ENCODE peak calls at places on chromosomes 7 and 10, in five cellular contexts. One of them, this sample, is unnamed.

GRCh38 chr7:28832669-28833068 is 125.5 kb downstream of the TRIL start:
- DNase-seq in BE2C: no peak
- DNase-seq in psoas muscle: no peak
- DNase-seq in AG04450: no peak
- DNase-seq in tibial artery: no peak
- DNase-seq in this sample: no peak

GRCh38 chr10:127102176-127102575 is 94.2 kb downstream of the INSYN2A start:
- DNase-seq in psoas muscle: no peak
- DNase-seq in BE2C: no peak
- DNase-seq in AG04450: no peak
- DNase-seq in tibial artery: no peak
- DNase-seq in this sample: no peak

GRCh38 chr7:87414400-87415188 is 60.9 kb downstream of the ABCB4 start:
- DNase-seq in tibial artery: no peak
- DNase-seq in BE2C: no peak
- DNase-seq in psoas muscle: no peak
- DNase-seq in AG04450: peak
- DNase-seq in this sample: no peak

GRCh38 chr7:100109521-100110163 is 8.2 kb downstream of the AP4M1 start:
- DNase-seq in tibial artery: no peak
- DNase-seq in AG04450: no peak
- DNase-seq in BE2C: no peak
- DNase-seq in psoas muscle: no peak
- DNase-seq in this sample: no peak

GRCh38 chr7:16962986-16963385 is 81.2 kb upstream of the AGR3 start:
- DNase-seq in psoas muscle: no peak
- DNase-seq in tibial artery: no peak
- DNase-seq in BE2C: no peak
- DNase-seq in AG04450: no peak
- DNase-seq in this sample: no peak

GRCh38 chr10:55500931-55501559 is 700.0 kb upstream of the PCDH15 start:
- DNase-seq in BE2C: peak
- DNase-seq in AG04450: no peak
- DNase-seq in psoas muscle: no peak
- DNase-seq in tibial artery: no peak
- DNase-seq in this sample: no peak

GRCh38 chr10:79349766-79350406 is 2.6 kb downstream of the PPIF start:
- DNase-seq in tibial artery: no peak
- DNase-seq in AG04450: no peak
- DNase-seq in BE2C: peak
- DNase-seq in psoas muscle: no peak
- DNase-seq in this sample: no peak

GRCh38 chr7:50309736-50310135 is 5.2 kb downstream of the IKZF1 start:
- DNase-seq in tibial artery: no peak
- DNase-seq in AG04450: no peak
- DNase-seq in BE2C: no peak
- DNase-seq in psoas muscle: no peak
- DNase-seq in this sample: no peak

GRCh38 chr10:89526396-89526795 is 9.0 kb downstream of the SLC16A12 start:
- DNase-seq in psoas muscle: no peak
- DNase-seq in tibial artery: no peak
- DNase-seq in BE2C: no peak
- DNase-seq in AG04450: no peak
- DNase-seq in this sample: no peak

GRCh38 chr7:105011771-105012502 is 2.1 kb upstream of the KMT2E start:
- DNase-seq in tibial artery: peak
- DNase-seq in AG04450: no peak
- DNase-seq in psoas muscle: no peak
- DNase-seq in BE2C: peak
- DNase-seq in this sample: no peak

GRCh38 chr7:10075866-10076265 is 897.8 kb upstream of the PHF14 start:
- DNase-seq in tibial artery: no peak
- DNase-seq in BE2C: no peak
- DNase-seq in AG04450: no peak
- DNase-seq in psoas muscle: no peak
- DNase-seq in this sample: no peak

GRCh38 chr10:43199088-43199683 is 60.9 kb downstream of the CSGALNACT2 start:
- DNase-seq in tibial artery: no peak
- DNase-seq in BE2C: no peak
- DNase-seq in AG04450: no peak
- DNase-seq in psoas muscle: no peak
- DNase-seq in this sample: no peak

GRCh38 chr7:49791089-49791741 is 17.8 kb downstream of the VWC2 start:
- DNase-seq in tibial artery: no peak
- DNase-seq in psoas muscle: no peak
- DNase-seq in BE2C: peak
- DNase-seq in AG04450: no peak
- DNase-seq in this sample: no peak

GRCh38 chr7:46775776-46776175 is 806.1 kb downstream of the TNS3 start:
- DNase-seq in psoas muscle: no peak
- DNase-seq in AG04450: no peak
- DNase-seq in tibial artery: no peak
- DNase-seq in BE2C: no peak
- DNase-seq in this sample: peak

GRCh38 chr7:74006032-74006431 is 21.9 kb upstream of the ELN start:
- DNase-seq in tibial artery: no peak
- DNase-seq in AG04450: no peak
- DNase-seq in BE2C: no peak
- DNase-seq in psoas muscle: no peak
- DNase-seq in this sample: no peak

GRCh38 chr10:3782456-3783312 is 2.3 kb downstream of the KLF6 start:
- DNase-seq in BE2C: peak
- DNase-seq in psoas muscle: peak
- DNase-seq in tibial artery: peak
- DNase-seq in AG04450: peak
- DNase-seq in this sample: peak

GRCh38 chr7:54877683-54878082 is 118.7 kb upstream of the SEC61G start:
- DNase-seq in BE2C: peak
- DNase-seq in AG04450: no peak
- DNase-seq in psoas muscle: no peak
- DNase-seq in tibial artery: no peak
- DNase-seq in this sample: no peak

GRCh38 chr7:130566168-130566897 is 74.4 kb downstream of the MEST start:
- DNase-seq in BE2C: no peak
- DNase-seq in tibial artery: peak
- DNase-seq in psoas muscle: peak
- DNase-seq in AG04450: no peak
- DNase-seq in this sample: no peak

GRCh38 chr10:129446182-129446581 is 20.9 kb upstream of the MGMT start:
- DNase-seq in psoas muscle: no peak
- DNase-seq in AG04450: no peak
- DNase-seq in tibial artery: no peak
- DNase-seq in BE2C: no peak
- DNase-seq in this sample: no peak

GRCh38 chr7:132383962-132384361 is 192.3 kb downstream of the PLXNA4 start:
- DNase-seq in BE2C: no peak
- DNase-seq in AG04450: no peak
- DNase-seq in psoas muscle: no peak
- DNase-seq in tibial artery: no peak
- DNase-seq in this sample: no peak

GRCh38 chr7:83301416-83301815 is 138.7 kb upstream of the PCLO start:
- DNase-seq in tibial artery: no peak
- DNase-seq in AG04450: no peak
- DNase-seq in psoas muscle: no peak
- DNase-seq in BE2C: no peak
- DNase-seq in this sample: no peak

GRCh38 chr10:27558612-27559020 is 54.5 kb downstream of the RAB18 start:
- DNase-seq in tibial artery: no peak
- DNase-seq in psoas muscle: peak
- DNase-seq in BE2C: peak
- DNase-seq in AG04450: peak
- DNase-seq in this sample: peak

GRCh38 chr7:28835800-28836199 is 122.3 kb downstream of the TRIL start:
- DNase-seq in BE2C: no peak
- DNase-seq in tibial artery: no peak
- DNase-seq in psoas muscle: no peak
- DNase-seq in AG04450: no peak
- DNase-seq in this sample: no peak

GRCh38 chr7:146875222-146875785 is 758.7 kb downstream of the CNTNAP2 start:
- DNase-seq in tibial artery: no peak
- DNase-seq in AG04450: no peak
- DNase-seq in psoas muscle: no peak
- DNase-seq in BE2C: no peak
- DNase-seq in this sample: no peak

GRCh38 chr10:92595505-92595904 is 2.6 kb downstream of the KIF11 start:
- DNase-seq in tibial artery: no peak
- DNase-seq in psoas muscle: no peak
- DNase-seq in BE2C: no peak
- DNase-seq in AG04450: no peak
- DNase-seq in this sample: no peak

GRCh38 chr7:130371059-130371458 is 9.2 kb upstream of the CPA1 start:
- DNase-seq in AG04450: no peak
- DNase-seq in tibial artery: peak
- DNase-seq in BE2C: no peak
- DNase-seq in psoas muscle: peak
- DNase-seq in this sample: no peak

GRCh38 chr10:9302142-9302746 is 1247.8 kb downstream of the GATA3 start:
- DNase-seq in AG04450: peak
- DNase-seq in psoas muscle: no peak
- DNase-seq in tibial artery: no peak
- DNase-seq in BE2C: peak
- DNase-seq in this sample: peak

GRCh38 chr7:149884016-149884415 is 10.2 kb downstream of the ATP6V0E2 start:
- DNase-seq in BE2C: no peak
- DNase-seq in tibial artery: no peak
- DNase-seq in AG04450: no peak
- DNase-seq in psoas muscle: no peak
- DNase-seq in this sample: no peak

GRCh38 chr7:18425873-18426520 is 69.6 kb upstream of the HDAC9 start:
- DNase-seq in psoas muscle: no peak
- DNase-seq in BE2C: no peak
- DNase-seq in tibial artery: no peak
- DNase-seq in AG04450: no peak
- DNase-seq in this sample: no peak

GRCh38 chr10:116109481-116109880 is 163.5 kb downstream of the GFRA1 start:
- DNase-seq in BE2C: no peak
- DNase-seq in AG04450: no peak
- DNase-seq in tibial artery: no peak
- DNase-seq in psoas muscle: no peak
- DNase-seq in this sample: no peak

GRCh38 chr7:44291066-44291732 is 34.2 kb downstream of the CAMK2B start:
- DNase-seq in tibial artery: peak
- DNase-seq in AG04450: peak
- DNase-seq in BE2C: peak
- DNase-seq in psoas muscle: no peak
- DNase-seq in this sample: no peak

GRCh38 chr10:111973306-111973705 is 210.3 kb downstream of the GPAM start:
- DNase-seq in psoas muscle: no peak
- DNase-seq in BE2C: no peak
- DNase-seq in tibial artery: no peak
- DNase-seq in AG04450: no peak
- DNase-seq in this sample: no peak

GRCh38 chr10:78416031-78416800 is 382.6 kb downstream of the RPS24 start:
- DNase-seq in BE2C: no peak
- DNase-seq in psoas muscle: no peak
- DNase-seq in AG04450: no peak
- DNase-seq in tibial artery: no peak
- DNase-seq in this sample: peak

GRCh38 chr7:152640829-152641228 is 35.1 kb downstream of the XRCC2 start:
- DNase-seq in AG04450: no peak
- DNase-seq in BE2C: no peak
- DNase-seq in psoas muscle: no peak
- DNase-seq in tibial artery: no peak
- DNase-seq in this sample: no peak

GRCh38 chr7:152647009-152647408 is 28.9 kb downstream of the XRCC2 start:
- DNase-seq in psoas muscle: no peak
- DNase-seq in AG04450: no peak
- DNase-seq in tibial artery: no peak
- DNase-seq in BE2C: no peak
- DNase-seq in this sample: no peak

GRCh38 chr7:152649220-152649619 is 26.7 kb downstream of the XRCC2 start:
- DNase-seq in BE2C: no peak
- DNase-seq in tibial artery: no peak
- DNase-seq in AG04450: no peak
- DNase-seq in psoas muscle: no peak
- DNase-seq in this sample: no peak

GRCh38 chr7:152641384-152641783 is 34.6 kb downstream of the XRCC2 start:
- DNase-seq in AG04450: no peak
- DNase-seq in psoas muscle: no peak
- DNase-seq in BE2C: no peak
- DNase-seq in tibial artery: no peak
- DNase-seq in this sample: no peak

DNA sequence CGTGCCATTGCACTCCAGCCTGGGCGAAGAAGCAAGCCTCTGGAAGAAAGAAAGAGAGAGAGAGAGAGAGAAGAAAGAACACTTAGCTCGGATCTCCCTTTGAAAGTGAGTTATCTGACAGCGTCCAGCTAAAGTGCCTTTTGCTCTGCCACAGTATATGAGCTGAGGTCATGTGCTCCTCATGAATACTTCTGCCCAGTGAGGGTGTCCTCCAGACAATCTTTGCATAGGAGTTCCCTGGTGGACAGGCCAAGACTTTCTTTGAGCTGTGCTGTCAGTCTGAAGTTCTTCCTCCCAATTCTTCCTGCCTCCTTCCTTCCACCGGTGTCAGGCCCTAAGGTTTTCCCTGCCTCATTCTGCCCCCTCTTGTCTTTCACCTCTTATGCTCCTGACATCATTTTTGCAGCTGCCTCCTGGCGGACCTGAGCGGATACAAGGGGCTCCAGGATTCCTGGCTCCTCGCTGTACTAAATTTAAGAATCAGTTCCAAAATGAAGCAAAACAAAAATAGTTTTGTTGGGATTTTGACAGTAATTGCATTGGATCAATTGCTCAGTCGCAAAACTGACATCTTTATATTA is 31.9 kb downstream of the XRCC2 start:
- DNase-seq in BE2C: no peak
- DNase-seq in psoas muscle: no peak
- DNase-seq in AG04450: no peak
- DNase-seq in tibial artery: no peak
- DNase-seq in this sample: no peak
- TF ChIP-seq CTCF in BE2C: no peak
- TF ChIP-seq CTCF in psoas muscle: no peak
- TF ChIP-seq CTCF in AG04450: no peak
- TF ChIP-seq CTCF in tibial artery: no peak
- TF ChIP-seq CTCF in this sample: no peak

GRCh38 chr10:117534321-117535044 is 8.1 kb upstream of the EMX2 start:
- DNase-seq in tibial artery: no peak
- DNase-seq in AG04450: no peak
- DNase-seq in psoas muscle: no peak
- DNase-seq in BE2C: no peak
- DNase-seq in this sample: no peak
- H3K4me3 ChIP-seq in tibial artery: peak
- H3K4me3 ChIP-seq in AG04450: no peak
- H3K4me3 ChIP-seq in psoas muscle: peak
- H3K4me3 ChIP-seq in BE2C: no peak
- H3K4me3 ChIP-seq in this sample: no peak

GRCh38 chr10:104777086-104777799 is 136.2 kb downstream of the SORCS3 start:
- DNase-seq in AG04450: no peak
- DNase-seq in tibial artery: no peak
- DNase-seq in BE2C: no peak
- DNase-seq in psoas muscle: no peak
- DNase-seq in this sample: no peak
- TF ChIP-seq CTCF in AG04450: no peak
- TF ChIP-seq CTCF in tibial artery: no peak
- TF ChIP-seq CTCF in BE2C: no peak
- TF ChIP-seq CTCF in psoas muscle: no peak
- TF ChIP-seq CTCF in this sample: no peak

GRCh38 chr7:1403844-1404404 is 55.3 kb downstream of the MICALL2 start:
- DNase-seq in tibial artery: no peak
- DNase-seq in psoas muscle: no peak
- DNase-seq in BE2C: no peak
- DNase-seq in AG04450: no peak
- DNase-seq in this sample: no peak
- H3K4me3 ChIP-seq in tibial artery: no peak
- H3K4me3 ChIP-seq in psoas muscle: no peak
- H3K4me3 ChIP-seq in BE2C: no peak
- H3K4me3 ChIP-seq in AG04450: no peak
- H3K4me3 ChIP-seq in this sample: no peak

GRCh38 chr10:117537904-117538524 is 4.5 kb upstream of the EMX2 start:
- DNase-seq in BE2C: no peak
- DNase-seq in tibial artery: no peak
- DNase-seq in psoas muscle: no peak
- DNase-seq in AG04450: no peak
- DNase-seq in this sample: no peak
- TF ChIP-seq CTCF in BE2C: no peak
- TF ChIP-seq CTCF in tibial artery: no peak
- TF ChIP-seq CTCF in psoas muscle: no peak
- TF ChIP-seq CTCF in AG04450: no peak
- TF ChIP-seq CTCF in this sample: no peak

This sample was measured in AG09309.